ENCODE peak calls at places on chromosomes 2 and 18, in six cellular contexts. H is BE2C, W is tibial nerve, X is left lung, G is heart right ventricle, D is MM.1S. C is an unnamed sample.

GRCh38 chr2:100606740-100607343 is 44.0 kb downstream of the PDCL3 start:
- DNase-seq in H (no peak), W (peak; percentile 14), X (no peak), G (peak; percentile 26), D (peak; percentile 35), C (no peak)

GRCh38 chr2:216350214-216350789 is 22.0 kb downstream of the MARCHF4 start:
- DNase-seq in H (no peak), W (no peak), X (no peak), G (no peak), D (no peak), C (no peak)

GRCh38 chr2:19632327-19633040 is 269.3 kb downstream of the TTC32 start:
- DNase-seq in H (no peak), W (no peak), X (no peak), G (peak; percentile 47), D (no peak), C (no peak)

GRCh38 chr18:3625717-3626091 is 175.7 kb downstream of the TGIF1 start:
- DNase-seq in H (no peak), W (no peak), X (no peak), G (no peak), D (no peak), C (no peak)

GRCh38 chr2:8976419-8976818 is 27.1 kb downstream of the MBOAT2 start:
- DNase-seq in H (no peak), W (no peak), X (no peak), G (no peak), D (no peak), C (no peak)

GRCh38 chr2:102141915-102142828 is at the start of gene IL1R1:
- DNase-seq in H (peak; percentile 10), W (peak; percentile 53), X (peak; percentile 87), G (peak; percentile 80), D (no peak), C (peak; percentile 93)

GRCh38 chr18:72986103-72986502 is 118.3 kb upstream of the NETO1 start:
- DNase-seq in H (no peak), W (no peak), X (no peak), G (no peak), D (no peak), C (no peak)

GRCh38 chr2:217717541-217717940 is 285.3 kb downstream of the TNS1 start:
- DNase-seq in H (no peak), W (no peak), X (no peak), G (no peak), D (no peak), C (no peak)

GRCh38 chr2:47119001-47119400 is 36.1 kb downstream of the STPG4 start:
- DNase-seq in H (no peak), W (no peak), X (no peak), G (no peak), D (no peak), C (no peak)

GRCh38 chr18:33210575-33211189 is 229.8 kb downstream of the CCDC178 start:
- DNase-seq in H (peak; percentile 3), W (no peak), X (no peak), G (no peak), D (peak; percentile 52), C (no peak)

GRCh38 chr2:189498205-189498604 is 56.9 kb downstream of the WDR75 start:
- DNase-seq in H (no peak), W (no peak), X (no peak), G (no peak), D (no peak), C (no peak)

GRCh38 chr2:109437325-109438090 is 176.3 kb downstream of the SEPTIN10 start:
- DNase-seq in H (no peak), W (no peak), X (peak; percentile 24), G (no peak), D (no peak), C (no peak)

GRCh38 chr2:161119483-161119882 is 40.7 kb upstream of the TANK start:
- DNase-seq in H (no peak), W (no peak), X (no peak), G (no peak), D (no peak), C (no peak)

GRCh38 chr2:85755122-85756027 is 1.6 kb downstream of the ATOH8 start:
- DNase-seq in H (no peak), W (no peak), X (no peak), G (no peak), D (no peak), C (peak; percentile 21)

GRCh38 chr2:196944570-196944969 is 18.1 kb upstream of the PGAP1 start:
- DNase-seq in H (no peak), W (no peak), X (no peak), G (no peak), D (peak; percentile 47), C (no peak)

GRCh38 chr18:23226930-23227728 is 91.8 kb downstream of the CABLES1 start:
- DNase-seq in H (no peak), W (peak; percentile 33), X (no peak), G (peak; percentile 57), D (no peak), C (no peak)

GRCh38 chr2:237474931-237475703 is 11.9 kb upstream of the MLPH start:
- DNase-seq in H (peak; percentile 89), W (peak; percentile 75), X (peak; percentile 86), G (peak; percentile 81), D (peak; percentile 77), C (peak; percentile 81)

GRCh38 chr2:145411493-145411892 is 891.6 kb upstream of the ZEB2 start:
- DNase-seq in H (no peak), W (no peak), X (no peak), G (no peak), D (peak; percentile 94), C (no peak)

GRCh38 chr2:232973796-232974195 is 39.3 kb downstream of the NGEF start:
- DNase-seq in H (no peak), W (no peak), X (no peak), G (no peak), D (no peak), C (no peak)

GRCh38 chr2:135226961-135227360 is 174.9 kb downstream of the RAB3GAP1 start:
- DNase-seq in H (no peak), W (no peak), X (no peak), G (no peak), D (no peak), C (no peak)

DNA sequence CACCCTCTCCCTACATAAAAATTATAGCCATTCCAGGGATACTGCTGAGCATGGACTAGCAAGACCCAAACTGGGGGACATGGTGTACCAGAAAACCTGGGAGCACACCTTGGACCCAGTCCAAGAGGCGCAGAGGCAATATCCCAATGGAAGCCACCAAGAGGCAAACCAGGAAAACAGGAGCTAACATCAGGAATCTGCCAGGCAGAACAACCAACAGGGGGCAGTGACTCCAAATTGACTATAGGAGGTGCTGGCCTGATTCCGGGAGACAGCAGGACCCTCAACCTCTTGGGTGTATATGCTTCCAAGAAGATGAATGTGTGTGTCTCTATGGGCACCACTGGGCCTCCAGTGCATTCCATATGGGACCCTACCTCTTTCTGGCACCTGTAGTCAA is 172.7 kb upstream of the ARL4C start:
- DNase-seq in H (peak; percentile 21), W (no peak), X (no peak), G (no peak), D (no peak), C (no peak)
- TF ChIP-seq CTCF in H (peak; percentile 48), W (no peak), X (no peak), G (peak; percentile 23), D (no peak), C (no peak)

GRCh38 chr2:45891719-45892118 is 240.2 kb downstream of the PRKCE start:
- DNase-seq in H (no peak), W (no peak), X (no peak), G (no peak), D (peak; percentile 96), C (peak; percentile 77)
- H3K4me1 ChIP-seq in H (peaks cover 41% of the 10 kb centered on the region), W (peaks cover 84% of the 10 kb centered on the region), X (peaks cover 100% of the 10 kb centered on the region), G (peaks cover 39% of the 10 kb centered on the region), D (peaks cover 30% of the 10 kb centered on the region), C (peaks cover 19% of the 10 kb centered on the region)

DNA sequence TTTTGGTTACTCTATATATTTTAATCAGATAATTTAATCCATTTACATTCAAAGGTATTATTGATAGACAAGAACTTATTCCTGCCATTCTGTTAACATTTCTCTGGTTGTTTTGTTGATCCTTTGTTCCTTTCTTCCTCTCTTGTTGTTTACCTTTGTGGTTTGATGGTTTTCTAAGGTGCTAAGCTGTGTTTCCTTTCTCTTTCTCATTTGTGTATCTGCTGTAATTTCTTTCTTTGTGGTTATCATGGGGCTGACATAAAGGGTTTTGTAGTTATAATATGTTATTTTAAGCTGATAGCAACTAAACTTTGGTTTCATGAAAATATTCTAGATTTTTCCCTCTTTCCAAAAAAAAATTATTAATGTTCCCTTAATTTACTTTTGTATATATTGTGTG is 179.2 kb downstream of the NDUFA10 start:
- DNase-seq in H (no peak), W (no peak), X (no peak), G (no peak), D (no peak), C (no peak)
- H3K9me3 ChIP-seq in H (no peaks in the 10 kb centered on the region), W (peaks cover 8% of the 10 kb centered on the region), X (peaks cover 20% of the 10 kb centered on the region), G (peaks cover 38% of the 10 kb centered on the region), D (no peaks in the 10 kb centered on the region), C (no peaks in the 10 kb centered on the region)

DNA sequence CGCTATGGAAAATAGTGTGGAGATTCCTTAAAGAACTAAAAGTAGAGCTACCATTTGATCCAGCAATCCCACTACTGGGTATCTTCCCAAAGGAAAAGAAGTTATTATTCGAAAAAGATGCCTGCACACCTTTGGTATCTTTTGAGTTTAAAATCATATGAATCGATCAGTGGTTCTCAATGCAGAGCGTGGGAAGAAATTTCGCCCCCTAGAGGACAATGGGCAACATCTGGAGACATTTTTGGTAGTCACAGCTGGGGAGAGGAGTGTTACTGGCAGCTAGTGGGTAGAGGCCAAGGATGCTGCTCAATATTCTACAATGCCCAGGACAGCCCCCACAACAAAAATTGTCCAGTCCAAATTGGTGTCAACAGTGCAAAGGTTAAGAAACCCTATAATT is 425.5 kb downstream of the LRATD1 start:
- DNase-seq in H (no peak), W (no peak), X (no peak), G (no peak), D (no peak), C (no peak)
- TF ChIP-seq CTCF in H (peak; percentile 65), W (no peak), X (no peak), G (peak; percentile 20), D (no peak), C (no peak)

GRCh38 chr2:70122470-70122869 is 35.2 kb downstream of the PCBP1 start:
- DNase-seq in H (no peak), W (no peak), X (peak; percentile 10), G (no peak), D (no peak), C (no peak)

GRCh38 chr2:70123051-70123828 is 36.0 kb downstream of the PCBP1 start:
- DNase-seq in H (no peak), W (peak; percentile 73), X (peak; percentile 63), G (peak; percentile 73), D (no peak), C (peak; percentile 74)

GRCh38 chr2:70124983-70125480 is 37.8 kb downstream of the PCBP1 start:
- DNase-seq in H (peak; percentile 55), W (peak; percentile 67), X (peak; percentile 77), G (peak; percentile 70), D (peak; percentile 45), C (peak; percentile 78)

GRCh38 chr2:70125498-70125898 is 38.2 kb downstream of the PCBP1 start:
- DNase-seq in H (no peak), W (no peak), X (peak; percentile 21), G (no peak), D (no peak), C (no peak)

GRCh38 chr2:70123829-70124117 is 36.5 kb downstream of the PCBP1 start:
- DNase-seq in H (no peak), W (no peak), X (no peak), G (no peak), D (no peak), C (no peak)
- H3K4me1 ChIP-seq in H (no peaks in the 10 kb centered on the region), W (peaks cover 62% of the 10 kb centered on the region), X (peaks cover 65% of the 10 kb centered on the region), G (peaks cover 34% of the 10 kb centered on the region), D (peaks cover 37% of the 10 kb centered on the region), C (no peaks in the 10 kb centered on the region)